ENCODE peak calls at places on chromosome 15, in eight cellular contexts. K, J, M, L, A, V, E and F are unnamed samples.

GRCh38 chr15:32838820-32839219 is 121.0 kb downstream of the GREM1 start:
- DNase-seq in M (no peak), E (no peak), J (peak), A (peak), K (no peak), V (no peak), L (peak), F (no peak)

GRCh38 chr15:58517252-58517681 is 85.5 kb downstream of the LIPC start:
- DNase-seq in E (no peak), J (peak), A (no peak), V (no peak), K (no peak), M (no peak), L (peak), F (no peak)

GRCh38 chr15:92578096-92578835 is 77.3 kb downstream of the FAM174B start:
- DNase-seq in L (no peak), E (no peak), K (no peak), M (no peak), V (no peak), A (no peak), J (no peak), F (no peak)

GRCh38 chr15:80404057-80404718 is at the start of gene ARNT2:
- DNase-seq in E (no peak), K (peak), J (peak), V (no peak), A (peak), M (peak), L (no peak), F (peak)

GRCh38 chr15:89483079-89483478 is 13.3 kb downstream of the RHCG start:
- DNase-seq in J (no peak), L (no peak), A (no peak), E (no peak), M (no peak), V (no peak), K (no peak), F (no peak)

GRCh38 chr15:80942746-80943565 is 46.7 kb downstream of the MESD start:
- DNase-seq in E (no peak), J (no peak), A (no peak), K (no peak), V (no peak), L (no peak), M (no peak), F (no peak)

GRCh38 chr15:31393441-31394091 is 66.9 kb downstream of the KLF13 start:
- DNase-seq in L (no peak), J (peak), V (no peak), K (peak), M (no peak), E (no peak), A (no peak), F (no peak)

GRCh38 chr15:27573800-27574485 is 525.2 kb downstream of the OCA2 start:
- DNase-seq in L (no peak), J (no peak), K (no peak), M (no peak), V (no peak), E (no peak), A (no peak), F (no peak)

GRCh38 chr15:52349062-52349700 is 53.6 kb upstream of the MYO5C start:
- DNase-seq in M (no peak), J (peak), E (peak), L (no peak), K (no peak), A (no peak), V (no peak), F (no peak)

GRCh38 chr15:70451861-70452653 is 311.3 kb downstream of the UACA start:
- DNase-seq in J (peak), M (no peak), E (no peak), V (peak), K (no peak), L (peak), A (no peak), F (peak)

GRCh38 chr15:67460521-67460920 is 60.4 kb upstream of the C15orf61 start:
- DNase-seq in J (no peak), L (no peak), M (no peak), A (no peak), V (no peak), K (no peak), E (no peak), F (no peak)

GRCh38 chr15:66896611-66897010 is 168.8 kb upstream of the SMAD3 start:
- DNase-seq in A (no peak), E (no peak), M (no peak), V (no peak), J (no peak), L (peak), K (no peak), F (no peak)

GRCh38 chr15:45155739-45156138 is 25.9 kb downstream of the DUOX1 start:
- DNase-seq in V (no peak), A (no peak), E (no peak), M (no peak), J (no peak), L (no peak), K (no peak), F (no peak)

GRCh38 chr15:92531406-92531805 is 124.2 kb downstream of the FAM174B start:
- DNase-seq in V (no peak), M (no peak), L (no peak), J (no peak), E (no peak), K (no peak), A (no peak), F (no peak)

GRCh38 chr15:47577476-47577875 is 139.8 kb upstream of the SEMA6D start:
- DNase-seq in J (peak), V (no peak), E (peak), M (no peak), L (no peak), K (no peak), A (no peak), F (no peak)

GRCh38 chr15:40926659-40927496 is 2.3 kb upstream of the DLL4 start:
- DNase-seq in M (no peak), J (no peak), L (no peak), A (no peak), E (no peak), V (no peak), K (no peak), F (no peak)

GRCh38 chr15:88029696-88030095 is 226.8 kb downstream of the NTRK3 start:
- DNase-seq in V (no peak), K (no peak), E (no peak), J (no peak), L (no peak), M (no peak), A (no peak), F (no peak)

GRCh38 chr15:40282144-40282869 is 557 bp downstream of the ANKRD63 start:
- DNase-seq in J (peak), A (peak), L (peak), M (peak), V (peak), K (peak), E (no peak), F (peak)

GRCh38 chr15:57592426-57592825 is 722 bp downstream of the MYZAP start:
- DNase-seq in J (no peak), K (no peak), A (no peak), E (no peak), M (no peak), L (no peak), V (no peak), F (no peak)

GRCh38 chr15:31867536-31868442 is 162.5 kb upstream of the CHRNA7 start:
- DNase-seq in V (peak), E (peak), L (peak), J (peak), M (peak), A (peak), K (peak), F (peak)

GRCh38 chr15:26260517-26261133 is 397.5 kb upstream of the ATP10A start:
- DNase-seq in M (no peak), L (peak), A (peak), V (no peak), K (no peak), E (peak), J (peak), F (peak)

GRCh38 chr15:38130739-38131498 is 121.7 kb upstream of the SPRED1 start:
- DNase-seq in J (no peak), K (peak), V (peak), M (peak), A (no peak), L (peak), E (no peak), F (no peak)